ENCODE peak calls at places on chromosomes 12 and 14, in four cellular contexts. R is SK-N-SH, D is A549, F is GM12878. H is an unnamed sample.

GRCh38 chr12:97502600-97502999 is 40.0 kb downstream of the RMST start:
- DNase-seq in R (no peak), D (no peak), F (no peak), H (no peak)

GRCh38 chr12:123720141-123720814 is 8.1 kb downstream of the ATP6V0A2 start:
- DNase-seq in R (no peak), D (no peak), F (no peak), H (no peak)

GRCh38 chr12:22286569-22286968 is 47.9 kb downstream of the ST8SIA1 start:
- DNase-seq in R (no peak), D (no peak), F (no peak), H (no peak)

GRCh38 chr12:132541200-132541599 is 51.2 kb downstream of the FBRSL1 start:
- DNase-seq in R (no peak), D (no peak), F (no peak), H (no peak)

GRCh38 chr12:61490732-61491498 is 769.3 kb upstream of the USP15 start:
- DNase-seq in R (no peak), D (no peak), F (no peak), H (no peak)

GRCh38 chr14:22888662-22889061 is 5.6 kb downstream of the REM2 start:
- DNase-seq in R (no peak), D (no peak), F (peak), H (no peak)

GRCh38 chr14:35835208-35835982 is 9.3 kb downstream of the BRMS1L start:
- DNase-seq in R (no peak), D (no peak), F (no peak), H (no peak)

GRCh38 chr14:74860179-74860578 is 15.8 kb downstream of the PROX2 start:
- DNase-seq in R (no peak), D (no peak), F (no peak), H (no peak)

GRCh38 chr14:24952851-24953666 is 96.9 kb downstream of the STXBP6 start:
- DNase-seq in R (peak), D (peak), F (no peak), H (peak)

GRCh38 chr14:91872517-91873470 is 5.5 kb upstream of the TC2N start:
- DNase-seq in R (no peak), D (peak), F (no peak), H (no peak)

GRCh38 chr12:3562484-3562883 is 71.5 kb downstream of the PRMT8 start:
- DNase-seq in R (no peak), D (no peak), F (no peak), H (no peak)

GRCh38 chr12:26091837-26092236 is 33.0 kb downstream of the BHLHE41 start:
- DNase-seq in R (peak), D (no peak), F (no peak), H (no peak)

GRCh38 chr12:11563785-11564739 is 85.4 kb upstream of the ETV6 start:
- DNase-seq in R (no peak), D (no peak), F (no peak), H (no peak)

GRCh38 chr12:125017801-125018200 is 24.4 kb downstream of the BRI3BP start:
- DNase-seq in R (no peak), D (no peak), F (no peak), H (no peak)

GRCh38 chr14:39154594-39155189 is 15.4 kb downstream of the TRAPPC6B start:
- DNase-seq in R (no peak), D (no peak), F (no peak), H (no peak)

GRCh38 chr14:32590157-32590556 is 261.1 kb downstream of the AKAP6 start:
- DNase-seq in R (no peak), D (no peak), F (no peak), H (no peak)

GRCh38 chr12:45549503-45549902 is 180.0 kb upstream of the ARID2 start:
- DNase-seq in R (no peak), D (no peak), F (no peak), H (no peak)

GRCh38 chr14:105090493-105091334 is 25.5 kb upstream of the GPR132 start:
- DNase-seq in R (peak), D (peak), F (no peak), H (peak)

GRCh38 chr14:64726585-64726890 is 22.3 kb downstream of the PLEKHG3 start:
- DNase-seq in R (no peak), D (peak), F (no peak), H (no peak)

GRCh38 chr14:100525615-100526014 is 61.6 kb downstream of the BEGAIN start:
- DNase-seq in R (no peak), D (no peak), F (no peak), H (no peak)

GRCh38 chr12:40107803-40108620 is 2.1 kb upstream of the SLC2A13 start:
- DNase-seq in R (no peak), D (no peak), F (no peak), H (no peak)

GRCh38 chr12:6688543-6688999 is 604 bp downstream of the ZNF384 start:
- DNase-seq in R (peak), D (no peak), F (peak), H (no peak)

GRCh38 chr12:54394281-54394719 is 9.8 kb upstream of the ZNF385A start:
- DNase-seq in R (peak), D (peak), F (no peak), H (peak)
- TF ChIP-seq CTCF in R (peak), D (peak), F (peak), H (peak)

DNA sequence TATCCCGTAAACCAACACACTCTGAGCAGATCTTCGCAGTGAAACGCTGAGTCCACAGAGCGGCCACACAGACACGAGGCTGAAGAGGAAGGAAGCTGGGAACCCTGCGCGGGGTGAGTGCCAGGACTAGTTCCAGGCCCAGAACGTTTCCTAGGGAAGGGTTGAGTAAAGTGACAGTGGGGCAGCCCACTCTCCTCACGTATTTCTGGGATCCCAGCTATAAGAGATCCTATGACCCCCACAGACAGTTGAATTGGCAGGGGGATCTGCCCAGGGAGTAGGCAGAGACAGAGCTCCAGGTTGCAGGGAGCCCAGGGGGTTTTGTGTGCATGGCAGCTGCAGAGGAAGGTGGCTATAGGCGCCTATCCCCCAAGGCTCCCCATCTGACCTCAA is 51.1 kb downstream of the GTF2A1 start:
- DNase-seq in R (peak), D (no peak), F (no peak), H (no peak)
- TF ChIP-seq PBX3 in R (no peak), D (no peak), F (no peak), H (no peak)

GRCh38 chr12:47839214-47839613 is 19.5 kb upstream of the HDAC7 start:
- DNase-seq in R (no peak), D (no peak), F (no peak), H (no peak)

GRCh38 chr12:47835831-47836155 is 16.1 kb upstream of the HDAC7 start:
- DNase-seq in R (no peak), D (no peak), F (no peak), H (no peak)

GRCh38 chr12:47837190-47838171 is 17.8 kb upstream of the HDAC7 start:
- DNase-seq in R (peak), D (peak), F (peak), H (peak)

GRCh38 chr12:47840571-47840970 is 20.9 kb upstream of the HDAC7 start:
- DNase-seq in R (no peak), D (no peak), F (no peak), H (no peak)

DNA sequence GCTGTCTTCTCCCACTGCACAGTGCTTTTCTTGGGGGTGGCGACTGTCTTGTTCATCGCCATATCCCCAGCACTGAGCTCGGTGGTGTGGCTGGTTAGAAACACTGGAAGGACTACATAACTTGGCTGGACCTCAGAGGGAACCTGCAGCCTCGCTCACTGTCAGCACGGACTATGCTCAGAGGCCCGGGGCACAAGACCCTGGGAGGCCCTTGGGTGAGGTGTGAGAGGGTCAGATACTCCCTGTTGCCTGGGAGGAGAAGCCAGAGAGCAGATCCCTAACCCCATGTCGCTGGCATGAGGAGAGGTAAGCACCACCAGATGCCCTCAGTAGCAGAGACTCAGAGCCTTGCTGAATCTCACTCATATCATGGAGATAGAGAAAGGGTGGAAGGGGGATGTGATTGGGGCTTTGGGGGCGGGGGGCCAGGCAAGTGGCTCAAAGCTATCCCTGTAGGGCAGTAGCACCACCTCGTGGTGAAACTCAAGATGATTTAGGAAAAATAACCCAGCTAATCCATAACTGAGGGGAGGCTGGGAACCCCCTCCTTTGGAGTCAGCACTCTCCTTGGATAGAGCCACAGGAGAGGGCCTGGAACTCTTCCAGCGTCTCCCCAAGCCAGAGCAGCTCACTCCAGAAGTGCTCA is 18.7 kb upstream of the HDAC7 start:
- DNase-seq in R (peak), D (peak), F (no peak), H (peak)
- TF ChIP-seq CTCF in R (peak), D (peak), F (peak), H (peak)

GRCh38 chr12:104167519-104168458 is 29.8 kb upstream of the NFYB start:
- DNase-seq in R (no peak), D (no peak), F (no peak), H (no peak)

GRCh38 chr12:104166465-104166864 is 28.5 kb upstream of the NFYB start:
- DNase-seq in R (no peak), D (no peak), F (no peak), H (no peak)

GRCh38 chr12:104163631-104164030 is 25.6 kb upstream of the NFYB start:
- DNase-seq in R (no peak), D (no peak), F (no peak), H (no peak)

GRCh38 chr12:104164635-104165034 is 26.6 kb upstream of the NFYB start:
- DNase-seq in R (no peak), D (no peak), F (no peak), H (no peak)

GRCh38 chr12:104165801-104166200 is 27.8 kb upstream of the NFYB start:
- DNase-seq in R (no peak), D (no peak), F (no peak), H (no peak)
- TF ChIP-seq PBX3 in R (no peak), D (no peak), F (no peak), H (no peak)

GRCh38 chr12:78096909-78097597 is 266.4 kb downstream of the NAV3 start:
- DNase-seq in R (peak), D (no peak), F (no peak), H (no peak)
- TF ChIP-seq CTCF in R (peak), D (no peak), F (no peak), H (no peak)

GRCh38 chr12:48683534-48683933 is 1.5 kb upstream of the KANSL2 start:
- DNase-seq in R (no peak), D (no peak), F (no peak), H (no peak)

GRCh38 chr12:48681738-48682532 is at the start of gene KANSL2:
- DNase-seq in R (peak), D (peak), F (peak), H (peak)

GRCh38 chr12:48682927-48683326 is 889 bp upstream of the KANSL2 start:
- DNase-seq in R (no peak), D (no peak), F (no peak), H (no peak)

GRCh38 chr12:48680861-48681260 is 1.2 kb downstream of the KANSL2 start:
- DNase-seq in R (no peak), D (no peak), F (no peak), H (no peak)

DNA sequence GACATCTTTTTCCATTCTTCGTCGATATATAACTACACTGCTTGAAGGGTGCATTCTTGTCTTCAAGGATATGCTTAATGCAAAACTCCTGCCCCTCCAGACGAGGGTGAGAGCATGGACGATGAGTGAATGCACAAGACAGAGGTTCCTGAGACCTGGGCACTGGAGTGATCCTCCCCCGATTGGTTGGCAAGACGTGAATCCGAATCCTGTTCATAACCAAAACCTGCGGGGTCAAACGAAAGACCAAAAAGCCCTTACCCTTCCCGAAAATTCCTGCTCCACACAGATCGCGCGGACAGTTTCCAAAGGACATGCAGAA is 661 bp downstream of the KANSL2 start:
- DNase-seq in R (peak), D (peak), F (no peak), H (peak)
- TF ChIP-seq PBX3 in R (no peak), D (no peak), F (no peak), H (no peak)